ENCODE peak calls at places on chromosomes 5 and 9, in six cellular contexts. One of them, this sample, is unnamed.
A peak's percentile ranks its signal among the peaks of the same experiment; 100 is the strongest.

GRCh38 chr5:169702726-169703481 is 65.8 kb downstream of the DOCK2 start:
- DNase-seq in IMR-90: no peak
- DNase-seq in trophoblast cell: no peak
- DNase-seq in H9: no peak
- DNase-seq in mesenchymal stem cell: peak; percentile 43
- DNase-seq in H1: no peak
- DNase-seq in this sample: no peak

GRCh38 chr9:69919461-69920061 is 98.9 kb downstream of the CFAP95 start:
- DNase-seq in IMR-90: peak; percentile 74
- DNase-seq in trophoblast cell: peak; percentile 78
- DNase-seq in H9: no peak
- DNase-seq in mesenchymal stem cell: peak; percentile 72
- DNase-seq in H1: no peak
- DNase-seq in this sample: peak; percentile 35

GRCh38 chr9:79301549-79301948 is 270.2 kb upstream of the TLE4 start:
- DNase-seq in IMR-90: no peak
- DNase-seq in trophoblast cell: peak; percentile 1
- DNase-seq in H9: no peak
- DNase-seq in mesenchymal stem cell: no peak
- DNase-seq in H1: no peak
- DNase-seq in this sample: no peak

GRCh38 chr9:128550226-128550625 is 2.2 kb upstream of the SPTAN1 start:
- DNase-seq in IMR-90: no peak
- DNase-seq in trophoblast cell: no peak
- DNase-seq in H9: no peak
- DNase-seq in mesenchymal stem cell: peak; percentile 15
- DNase-seq in H1: no peak
- DNase-seq in this sample: no peak

GRCh38 chr5:14627270-14627669 is 37.2 kb upstream of the OTULIN start:
- DNase-seq in IMR-90: no peak
- DNase-seq in trophoblast cell: no peak
- DNase-seq in H9: no peak
- DNase-seq in mesenchymal stem cell: no peak
- DNase-seq in H1: no peak
- DNase-seq in this sample: no peak

GRCh38 chr5:169742773-169743296 is 105.8 kb downstream of the DOCK2 start:
- DNase-seq in IMR-90: peak; percentile 76
- DNase-seq in trophoblast cell: peak; percentile 25
- DNase-seq in H9: no peak
- DNase-seq in mesenchymal stem cell: peak; percentile 84
- DNase-seq in H1: no peak
- DNase-seq in this sample: no peak

GRCh38 chr5:87268970-87269377 is 1.3 kb downstream of the RASA1 start:
- DNase-seq in IMR-90: no peak
- DNase-seq in trophoblast cell: no peak
- DNase-seq in H9: no peak
- DNase-seq in mesenchymal stem cell: no peak
- DNase-seq in H1: no peak
- DNase-seq in this sample: no peak

GRCh38 chr5:60340965-60341471 is 358.9 kb downstream of the DEPDC1B start:
- DNase-seq in IMR-90: no peak
- DNase-seq in trophoblast cell: no peak
- DNase-seq in H9: no peak
- DNase-seq in mesenchymal stem cell: no peak
- DNase-seq in H1: no peak
- DNase-seq in this sample: no peak

GRCh38 chr5:130452744-130453143 is 548.5 kb downstream of the CHSY3 start:
- DNase-seq in IMR-90: no peak
- DNase-seq in trophoblast cell: no peak
- DNase-seq in H9: no peak
- DNase-seq in mesenchymal stem cell: no peak
- DNase-seq in H1: no peak
- DNase-seq in this sample: no peak

GRCh38 chr9:110919609-110920008 is 118.7 kb downstream of the LPAR1 start:
- DNase-seq in IMR-90: peak; percentile 90
- DNase-seq in trophoblast cell: peak; percentile 13
- DNase-seq in H9: no peak
- DNase-seq in mesenchymal stem cell: peak; percentile 94
- DNase-seq in H1: no peak
- DNase-seq in this sample: no peak

GRCh38 chr5:125377151-125377550 is 630.7 kb upstream of the ZNF608 start:
- DNase-seq in IMR-90: no peak
- DNase-seq in trophoblast cell: no peak
- DNase-seq in H9: no peak
- DNase-seq in mesenchymal stem cell: no peak
- DNase-seq in H1: no peak
- DNase-seq in this sample: no peak

GRCh38 chr9:124320062-124320973 is 62.6 kb downstream of the NEK6 start:
- DNase-seq in IMR-90: peak; percentile 60
- DNase-seq in trophoblast cell: peak; percentile 98
- DNase-seq in H9: peak; percentile 84
- DNase-seq in mesenchymal stem cell: peak; percentile 64
- DNase-seq in H1: peak; percentile 47
- DNase-seq in this sample: peak; percentile 45

GRCh38 chr9:109560470-109561132 is 62.5 kb upstream of the PTPN3 start:
- DNase-seq in IMR-90: no peak
- DNase-seq in trophoblast cell: peak; percentile 62
- DNase-seq in H9: peak; percentile 70
- DNase-seq in mesenchymal stem cell: no peak
- DNase-seq in H1: no peak
- DNase-seq in this sample: no peak

GRCh38 chr9:80707120-80707519 is 982.2 kb downstream of the TLE1 start:
- DNase-seq in IMR-90: peak; percentile 51
- DNase-seq in trophoblast cell: no peak
- DNase-seq in H9: no peak
- DNase-seq in mesenchymal stem cell: no peak
- DNase-seq in H1: no peak
- DNase-seq in this sample: no peak

GRCh38 chr5:88674262-88675158 is 208.5 kb downstream of the MEF2C start:
- DNase-seq in IMR-90: no peak
- DNase-seq in trophoblast cell: peak; percentile 18
- DNase-seq in H9: peak; percentile 79
- DNase-seq in mesenchymal stem cell: no peak
- DNase-seq in H1: no peak
- DNase-seq in this sample: no peak

GRCh38 chr9:136728548-136729123 is 14.1 kb downstream of the LCN10 start:
- DNase-seq in IMR-90: peak; percentile 29
- DNase-seq in trophoblast cell: peak; percentile 44
- DNase-seq in H9: peak; percentile 64
- DNase-seq in mesenchymal stem cell: peak; percentile 60
- DNase-seq in H1: no peak
- DNase-seq in this sample: no peak

GRCh38 chr5:59685806-59686205 is 207.7 kb downstream of the PDE4D start:
- DNase-seq in IMR-90: peak; percentile 9
- DNase-seq in trophoblast cell: no peak
- DNase-seq in H9: no peak
- DNase-seq in mesenchymal stem cell: no peak
- DNase-seq in H1: no peak
- DNase-seq in this sample: no peak

GRCh38 chr5:88882321-88883038 is 504 bp downstream of the MEF2C start:
- DNase-seq in IMR-90: peak; percentile 4
- DNase-seq in trophoblast cell: peak; percentile 7
- DNase-seq in H9: no peak
- DNase-seq in mesenchymal stem cell: peak; percentile 30
- DNase-seq in H1: no peak
- DNase-seq in this sample: no peak

GRCh38 chr9:72353455-72354116 is 11.4 kb downstream of the ZFAND5 start:
- DNase-seq in IMR-90: no peak
- DNase-seq in trophoblast cell: no peak
- DNase-seq in H9: no peak
- DNase-seq in mesenchymal stem cell: peak; percentile 50
- DNase-seq in H1: no peak
- DNase-seq in this sample: no peak

GRCh38 chr9:72352911-72353388 is 12.1 kb downstream of the ZFAND5 start:
- DNase-seq in IMR-90: peak; percentile 42
- DNase-seq in trophoblast cell: no peak
- DNase-seq in H9: no peak
- DNase-seq in mesenchymal stem cell: peak; percentile 60
- DNase-seq in H1: no peak
- DNase-seq in this sample: no peak

GRCh38 chr9:72355153-72355552 is 9.9 kb downstream of the ZFAND5 start:
- DNase-seq in IMR-90: no peak
- DNase-seq in trophoblast cell: no peak
- DNase-seq in H9: no peak
- DNase-seq in mesenchymal stem cell: peak; percentile 39
- DNase-seq in H1: no peak
- DNase-seq in this sample: no peak

GRCh38 chr9:72354704-72355103 is 10.3 kb downstream of the ZFAND5 start:
- DNase-seq in IMR-90: no peak
- DNase-seq in trophoblast cell: no peak
- DNase-seq in H9: no peak
- DNase-seq in mesenchymal stem cell: peak; percentile 42
- DNase-seq in H1: no peak
- DNase-seq in this sample: no peak

GRCh38 chr9:72356019-72356653 is 8.9 kb downstream of the ZFAND5 start:
- DNase-seq in IMR-90: no peak
- DNase-seq in trophoblast cell: no peak
- DNase-seq in H9: no peak
- DNase-seq in mesenchymal stem cell: peak; percentile 44
- DNase-seq in H1: no peak
- DNase-seq in this sample: no peak
- H3K27ac ChIP-seq in IMR-90: peak overlapping the region; percentile 13
- H3K27ac ChIP-seq in trophoblast cell: no peak overlapping the region
- H3K27ac ChIP-seq in H9: no peak overlapping the region
- H3K27ac ChIP-seq in mesenchymal stem cell: no peak overlapping the region
- H3K27ac ChIP-seq in H1: no peak overlapping the region
- H3K27ac ChIP-seq in this sample: no peak overlapping the region

GRCh38 chr5:142827934-142828576 is 57.9 kb downstream of the ARHGAP26 start:
- DNase-seq in IMR-90: peak; percentile 59
- DNase-seq in trophoblast cell: peak; percentile 65
- DNase-seq in H9: no peak
- DNase-seq in mesenchymal stem cell: no peak
- DNase-seq in H1: no peak
- DNase-seq in this sample: no peak
- H3K4me1 ChIP-seq in IMR-90: peaks cover 29% of the 10 kb centered on the region
- H3K4me1 ChIP-seq in trophoblast cell: no peaks in the 10 kb centered on the region
- H3K4me1 ChIP-seq in H9: peaks cover 8% of the 10 kb centered on the region
- H3K4me1 ChIP-seq in mesenchymal stem cell: peaks cover 30% of the 10 kb centered on the region
- H3K4me1 ChIP-seq in H1: peaks cover 11% of the 10 kb centered on the region
- H3K4me1 ChIP-seq in this sample: peaks cover 4% of the 10 kb centered on the region

GRCh38 chr5:77944757-77945340 is 168.7 kb upstream of the TBCA start:
- DNase-seq in IMR-90: no peak
- DNase-seq in trophoblast cell: no peak
- DNase-seq in H9: no peak
- DNase-seq in mesenchymal stem cell: no peak
- DNase-seq in H1: no peak
- DNase-seq in this sample: no peak
- H4K91ac ChIP-seq in IMR-90: no peak overlapping the region
- H4K91ac ChIP-seq in trophoblast cell: no peak overlapping the region
- H4K91ac ChIP-seq in H9: no peak overlapping the region
- H4K91ac ChIP-seq in mesenchymal stem cell: no peak overlapping the region
- H4K91ac ChIP-seq in H1: no peak overlapping the region
- H4K91ac ChIP-seq in this sample: no peak overlapping the region

GRCh38 chr5:10985711-10986110 is 224.7 kb upstream of the DAP start:
- DNase-seq in IMR-90: no peak
- DNase-seq in trophoblast cell: peak; percentile 51
- DNase-seq in H9: no peak
- DNase-seq in mesenchymal stem cell: no peak
- DNase-seq in H1: no peak
- DNase-seq in this sample: no peak
- H3K27ac ChIP-seq in IMR-90: no peak overlapping the region
- H3K27ac ChIP-seq in trophoblast cell: no peak overlapping the region
- H3K27ac ChIP-seq in H9: no peak overlapping the region
- H3K27ac ChIP-seq in mesenchymal stem cell: no peak overlapping the region
- H3K27ac ChIP-seq in H1: no peak overlapping the region
- H3K27ac ChIP-seq in this sample: no peak overlapping the region

DNA sequence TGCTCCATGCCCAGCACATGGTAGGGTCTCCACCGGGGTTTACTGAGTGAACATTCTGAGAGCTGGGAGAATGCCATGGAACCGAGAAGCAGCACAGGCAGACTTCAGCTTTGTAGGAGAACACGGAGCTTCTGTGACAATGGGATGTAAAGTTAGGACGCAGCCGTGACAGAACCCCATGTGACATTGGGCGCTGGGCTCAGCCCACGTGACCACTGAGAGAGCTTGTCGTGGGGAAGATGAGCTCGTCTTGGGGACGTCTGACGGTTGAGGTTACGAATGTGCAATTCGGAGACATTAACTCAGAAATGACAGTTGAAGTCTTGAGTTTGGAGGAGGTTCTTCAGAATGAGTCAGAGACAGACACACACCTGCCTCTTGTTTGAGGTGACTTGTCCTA is 13.5 kb downstream of the SDHA start:
- DNase-seq in IMR-90: no peak
- DNase-seq in trophoblast cell: no peak
- DNase-seq in H9: no peak
- DNase-seq in mesenchymal stem cell: no peak
- DNase-seq in H1: no peak
- DNase-seq in this sample: no peak
- H3K4me1 ChIP-seq in IMR-90: no peaks in the 10 kb centered on the region
- H3K4me1 ChIP-seq in trophoblast cell: no peaks in the 10 kb centered on the region
- H3K4me1 ChIP-seq in H9: no peaks in the 10 kb centered on the region
- H3K4me1 ChIP-seq in mesenchymal stem cell: no peaks in the 10 kb centered on the region
- H3K4me1 ChIP-seq in H1: peaks cover 2% of the 10 kb centered on the region
- H3K4me1 ChIP-seq in this sample: no peaks in the 10 kb centered on the region

DNA sequence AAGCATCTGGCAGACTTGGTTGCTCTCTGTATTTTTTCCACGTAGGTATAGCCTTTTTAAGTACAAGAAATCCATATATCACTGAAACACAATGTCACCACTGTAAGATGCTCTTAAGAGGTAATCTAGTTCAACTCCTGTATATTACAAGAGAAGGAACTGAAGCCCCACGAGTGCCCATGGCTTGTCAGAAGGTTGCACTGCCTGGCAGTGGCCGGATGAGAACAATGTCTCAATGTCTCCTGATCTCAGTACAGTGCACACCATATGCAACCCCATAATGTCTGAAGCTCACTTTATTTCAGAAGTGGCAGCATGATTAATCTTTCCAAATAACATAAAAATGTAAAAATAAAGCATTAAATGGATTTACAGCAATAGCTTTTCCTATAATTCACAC is 27.7 kb downstream of the TUT7 start:
- DNase-seq in IMR-90: no peak
- DNase-seq in trophoblast cell: no peak
- DNase-seq in H9: no peak
- DNase-seq in mesenchymal stem cell: no peak
- DNase-seq in H1: no peak
- DNase-seq in this sample: no peak
- H4K91ac ChIP-seq in IMR-90: no peak overlapping the region
- H4K91ac ChIP-seq in trophoblast cell: no peak overlapping the region
- H4K91ac ChIP-seq in H9: no peak overlapping the region
- H4K91ac ChIP-seq in mesenchymal stem cell: no peak overlapping the region
- H4K91ac ChIP-seq in H1: no peak overlapping the region
- H4K91ac ChIP-seq in this sample: no peak overlapping the region

GRCh38 chr5:149917073-149917676 is 27.4 kb downstream of the PDE6A start:
- DNase-seq in IMR-90: peak; percentile 11
- DNase-seq in trophoblast cell: peak; percentile 31
- DNase-seq in H9: no peak
- DNase-seq in mesenchymal stem cell: no peak
- DNase-seq in H1: no peak
- DNase-seq in this sample: no peak
- H3K27ac ChIP-seq in IMR-90: no peak overlapping the region
- H3K27ac ChIP-seq in trophoblast cell: peak overlapping the region; percentile 43
- H3K27ac ChIP-seq in H9: no peak overlapping the region
- H3K27ac ChIP-seq in mesenchymal stem cell: peak overlapping the region; percentile 65
- H3K27ac ChIP-seq in H1: no peak overlapping the region
- H3K27ac ChIP-seq in this sample: no peak overlapping the region

GRCh38 chr5:68257207-68257606 is 41.7 kb downstream of the PIK3R1 start:
- DNase-seq in IMR-90: no peak
- DNase-seq in trophoblast cell: no peak
- DNase-seq in H9: no peak
- DNase-seq in mesenchymal stem cell: no peak
- DNase-seq in H1: no peak
- DNase-seq in this sample: no peak
- H3K4me1 ChIP-seq in IMR-90: peaks cover 3% of the 10 kb centered on the region
- H3K4me1 ChIP-seq in trophoblast cell: peaks cover 2% of the 10 kb centered on the region
- H3K4me1 ChIP-seq in H9: no peaks in the 10 kb centered on the region
- H3K4me1 ChIP-seq in mesenchymal stem cell: no peaks in the 10 kb centered on the region
- H3K4me1 ChIP-seq in H1: no peaks in the 10 kb centered on the region
- H3K4me1 ChIP-seq in this sample: no peaks in the 10 kb centered on the region

GRCh38 chr9:114050646-114051045 is 27.5 kb downstream of the AMBP start:
- DNase-seq in IMR-90: no peak
- DNase-seq in trophoblast cell: no peak
- DNase-seq in H9: no peak
- DNase-seq in mesenchymal stem cell: no peak
- DNase-seq in H1: no peak
- DNase-seq in this sample: no peak
- H4K91ac ChIP-seq in IMR-90: no peak overlapping the region
- H4K91ac ChIP-seq in trophoblast cell: no peak overlapping the region
- H4K91ac ChIP-seq in H9: no peak overlapping the region
- H4K91ac ChIP-seq in mesenchymal stem cell: no peak overlapping the region
- H4K91ac ChIP-seq in H1: no peak overlapping the region
- H4K91ac ChIP-seq in this sample: no peak overlapping the region

This sample was measured in neuronal stem cell.